ENCODE peak calls at places on chromosomes 3 and 15, in nine cellular contexts. Q is activated effector memory CD4-positive, alpha-beta T cell treated with anti-CD3 and anti-CD28 coated beads, Interleukin-2, amount 50 U/mL, for 16 hours; O is smooth muscle cell of the brain vasculature; N is ACHN; V is RCC 7860; X is HCEC 1CT; C is lung; K is activated naive CD4-positive, alpha-beta T cell; Y is HEK293T. J is an unnamed sample.

GRCh38 chr3:47082519-47082918 is 81.4 kb downstream of the SETD2 start:
- DNase-seq in Q (no peak), N (no peak), Y (no peak), V (no peak), K (no peak), C (no peak), O (no peak), X (peak), J (no peak)

GRCh38 chr15:53216036-53216435 is 425.9 kb upstream of the ONECUT1 start:
- DNase-seq in Q (no peak), K (no peak), N (no peak), V (no peak), C (no peak), Y (no peak), X (no peak), O (no peak), J (no peak)

GRCh38 chr15:98787936-98788757 is 139.8 kb downstream of the IGF1R start:
- DNase-seq in V (no peak), X (peak), Q (no peak), N (no peak), O (no peak), Y (no peak), K (no peak), C (no peak), J (no peak)

GRCh38 chr15:90154861-90155626 is 46.1 kb upstream of the SEMA4B start:
- DNase-seq in Q (no peak), N (no peak), K (no peak), X (peak), V (peak), Y (no peak), O (no peak), C (peak), J (no peak)

GRCh38 chr3:90253131-90253530 is 1145.7 kb downstream of the EPHA3 start:
- DNase-seq in K (no peak), Y (no peak), X (no peak), Q (no peak), V (no peak), N (no peak), O (no peak), C (no peak), J (no peak)

GRCh38 chr3:30342319-30343060 is 263.9 kb upstream of the TGFBR2 start:
- DNase-seq in C (peak), Q (no peak), V (peak), K (no peak), X (peak), O (peak), N (peak), Y (no peak), J (no peak)

GRCh38 chr3:71726106-71726505 is 904 bp upstream of the EIF4E3 start:
- DNase-seq in Q (peak), O (no peak), K (no peak), X (no peak), Y (no peak), V (no peak), N (no peak), C (no peak), J (no peak)

GRCh38 chr15:40217166-40217785 is 21.6 kb upstream of the PAK6 start:
- DNase-seq in Q (no peak), C (peak), N (peak), Y (peak), K (no peak), V (peak), O (peak), X (peak), J (no peak)

GRCh38 chr3:115937054-115937453 is 313.7 kb downstream of the GAP43 start:
- DNase-seq in X (no peak), N (peak), V (no peak), O (no peak), Q (no peak), K (no peak), Y (no peak), C (no peak), J (no peak)

GRCh38 chr15:75104804-75105557 is 81.6 kb downstream of the PPCDC start:
- DNase-seq in C (peak), O (peak), N (peak), K (no peak), Y (peak), V (peak), Q (no peak), X (peak), J (no peak)

GRCh38 chr3:181711325-181712135 is at the start of gene SOX2:
- DNase-seq in Y (peak), K (no peak), O (no peak), N (peak), C (peak), Q (no peak), V (peak), X (no peak), J (no peak)

GRCh38 chr3:109642042-109642441 is 304.7 kb upstream of the DPPA4 start:
- DNase-seq in Q (no peak), N (no peak), C (no peak), O (no peak), Y (no peak), V (peak), X (no peak), K (no peak), J (no peak)

GRCh38 chr3:55341502-55342031 is 145.5 kb downstream of the WNT5A start:
- DNase-seq in Y (no peak), V (no peak), C (no peak), X (no peak), K (no peak), O (no peak), Q (no peak), N (no peak), J (no peak)

GRCh38 chr3:128170866-128171516 is 17.7 kb downstream of the EEFSEC start:
- DNase-seq in Q (no peak), O (peak), V (peak), K (no peak), N (peak), Y (peak), X (peak), C (peak), J (no peak)

GRCh38 chr15:33735637-33736247 is 232.6 kb upstream of the CHRM5 start:
- DNase-seq in O (no peak), Q (no peak), K (no peak), V (peak), X (peak), N (peak), C (no peak), Y (peak), J (no peak)

GRCh38 chr3:17088017-17088416 is 203.3 kb downstream of the PLCL2 start:
- DNase-seq in Q (no peak), K (no peak), V (no peak), C (no peak), O (no peak), Y (no peak), N (no peak), X (no peak), J (no peak)

GRCh38 chr3:195892355-195893120 is 15.8 kb downstream of the TNK2 start:
- DNase-seq in N (no peak), C (no peak), V (no peak), K (no peak), Q (no peak), O (no peak), Y (no peak), X (peak), J (no peak)

GRCh38 chr3:127371338-127371737 is 83.5 kb upstream of the PRR20G start:
- DNase-seq in Q (peak), N (no peak), O (no peak), K (no peak), X (no peak), Y (no peak), V (no peak), C (no peak), J (no peak)

GRCh38 chr15:61367953-61368352 is 138.9 kb upstream of the RORA start:
- DNase-seq in C (no peak), Q (no peak), O (no peak), V (no peak), Y (no peak), K (no peak), N (no peak), X (no peak), J (no peak)

GRCh38 chr15:64749167-64749566 is 26.2 kb downstream of the RBPMS2 start:
- DNase-seq in V (peak), K (no peak), Q (no peak), O (no peak), X (peak), N (peak), C (no peak), Y (no peak), J (no peak)

GRCh38 chr15:68666120-68666811 is 87.5 kb downstream of the CORO2B start:
- DNase-seq in C (no peak), X (no peak), Y (no peak), Q (peak), K (no peak), N (no peak), O (no peak), V (no peak), J (no peak)

GRCh38 chr3:150345021-150345538 is 63.0 kb upstream of the TSC22D2 start:
- DNase-seq in C (no peak), O (no peak), K (no peak), Y (no peak), X (peak), V (peak), N (peak), Q (no peak), J (no peak)

GRCh38 chr3:171712168-171712938 is 97.9 kb downstream of the PLD1 start:
- DNase-seq in Y (no peak), Q (no peak), O (no peak), N (no peak), V (peak), C (no peak), X (peak), K (no peak), J (no peak)

GRCh38 chr15:69194854-69195253 is 34.4 kb downstream of the GLCE start:
- DNase-seq in X (peak), V (no peak), N (no peak), Y (no peak), O (no peak), C (no peak), Q (no peak), K (no peak), J (no peak)

GRCh38 chr3:129577356-129577755 is 29.1 kb downstream of the PLXND1 start:
- DNase-seq in O (no peak), Q (no peak), N (no peak), V (no peak), Y (no peak), C (no peak), X (no peak), K (no peak), J (no peak)

GRCh38 chr3:140050977-140051957 is 116.3 kb downstream of the CLSTN2 start:
- DNase-seq in V (no peak), O (no peak), C (no peak), X (no peak), Q (no peak), K (no peak), N (no peak), Y (peak), J (no peak)

GRCh38 chr15:90351479-90352108 is 490 bp upstream of the ZNF774 start:
- DNase-seq in N (no peak), K (no peak), Y (no peak), O (no peak), V (no peak), Q (no peak), C (no peak), X (no peak), J (peak)

GRCh38 chr3:101362408-101362807 is 42.0 kb upstream of the IMPG2 start:
- DNase-seq in C (no peak), X (no peak), Q (no peak), K (no peak), N (no peak), O (no peak), V (no peak), Y (no peak), J (no peak)

GRCh38 chr3:173893066-173893465 is 495.5 kb downstream of the NLGN1 start:
- DNase-seq in Y (no peak), N (peak), X (peak), V (peak), Q (no peak), O (no peak), C (no peak), K (no peak), J (no peak)

GRCh38 chr3:66110840-66111239 is 72.1 kb upstream of the MAGI1 start:
- DNase-seq in K (no peak), Q (no peak), X (no peak), O (peak), V (no peak), N (no peak), C (no peak), Y (no peak), J (no peak)

GRCh38 chr15:69713726-69714559 is 261.3 kb downstream of the RPLP1 start:
- DNase-seq in K (no peak), O (no peak), Q (peak), V (no peak), C (no peak), N (no peak), Y (no peak), X (no peak), J (no peak)

GRCh38 chr3:38574411-38575278 is 74.8 kb downstream of the SCN5A start:
- DNase-seq in V (no peak), K (no peak), O (no peak), Q (peak), X (no peak), Y (no peak), N (no peak), C (no peak), J (no peak)

GRCh38 chr3:178536271-178537079 is at the start of gene KCNMB2:
- DNase-seq in C (no peak), Y (peak), Q (no peak), N (no peak), V (no peak), X (no peak), O (no peak), K (no peak), J (no peak)